ENCODE peak calls at places on chromosomes 16 and 17, in six cellular contexts. H, Y, S, G, D and L are unnamed samples.

GRCh38 chr16:14308357-14308723 is 237.2 kb downstream of the MRTFB start:
- DNase-seq in H (no peak), Y (no peak), S (no peak), G (no peak), D (no peak), L (no peak)

GRCh38 chr17:16283705-16284104 is 66.7 kb downstream of the PIGL start:
- DNase-seq in H (no peak), Y (no peak), S (no peak), G (no peak), D (no peak), L (no peak)

GRCh38 chr16:1929105-1929504 is 10.9 kb upstream of the HS3ST6 start:
- DNase-seq in H (peak; percentile 63), Y (no peak), S (no peak), G (no peak), D (peak; percentile 55), L (no peak)

GRCh38 chr16:46591257-46591656 is 29.9 kb downstream of the SHCBP1 start:
- DNase-seq in H (no peak), Y (no peak), S (no peak), G (no peak), D (no peak), L (no peak)

GRCh38 chr16:31427441-31428276 is 501 bp downstream of the COX6A2 start:
- DNase-seq in H (peak; percentile 85), Y (no peak), S (peak; percentile 61), G (no peak), D (peak; percentile 55), L (peak; percentile 37)

GRCh38 chr17:6233339-6233738 is 163.2 kb downstream of the WSCD1 start:
- DNase-seq in H (no peak), Y (no peak), S (no peak), G (peak; percentile 1), D (no peak), L (no peak)

GRCh38 chr17:3385869-3386816 is at the start of gene OR3A2:
- DNase-seq in H (no peak), Y (no peak), S (no peak), G (no peak), D (peak; percentile 69), L (peak; percentile 49)

GRCh38 chr17:70256751-70257150 is 87.4 kb downstream of the KCNJ2 start:
- DNase-seq in H (no peak), Y (no peak), S (no peak), G (no peak), D (no peak), L (no peak)

GRCh38 chr17:39351508-39351907 is 49.9 kb downstream of the FBXL20 start:
- DNase-seq in H (no peak), Y (no peak), S (no peak), G (no peak), D (no peak), L (no peak)

GRCh38 chr16:23753908-23754593 is 775 bp upstream of the CHP2 start:
- DNase-seq in H (no peak), Y (no peak), S (no peak), G (no peak), D (peak; percentile 17), L (no peak)

GRCh38 chr17:41417576-41418015 is 6.8 kb downstream of the KRT37 start:
- DNase-seq in H (peak; percentile 59), Y (peak; percentile 30), S (peak; percentile 51), G (no peak), D (peak; percentile 79), L (peak; percentile 59)

GRCh38 chr17:8421571-8421970 is 14.1 kb upstream of the NDEL1 start:
- DNase-seq in H (no peak), Y (no peak), S (no peak), G (no peak), D (no peak), L (no peak)

GRCh38 chr17:40341808-40342574 is 22.5 kb downstream of the GJD3 start:
- DNase-seq in H (peak; percentile 77), Y (peak; percentile 64), S (peak; percentile 88), G (no peak), D (peak; percentile 87), L (peak; percentile 82)

GRCh38 chr16:53789159-53789558 is 85.2 kb downstream of the FTO start:
- DNase-seq in H (no peak), Y (no peak), S (no peak), G (no peak), D (no peak), L (no peak)

GRCh38 chr16:86531193-86531550 is 20.8 kb downstream of the FOXF1 start:
- DNase-seq in H (no peak), Y (no peak), S (no peak), G (no peak), D (no peak), L (no peak)

GRCh38 chr16:68351991-68352431 is 41.2 kb downstream of the PRMT7 start:
- DNase-seq in H (no peak), Y (no peak), S (no peak), G (no peak), D (no peak), L (no peak)

GRCh38 chr17:50470451-50470850 is 1.8 kb upstream of the CHAD start:
- DNase-seq in H (no peak), Y (no peak), S (no peak), G (no peak), D (no peak), L (no peak)

GRCh38 chr16:85033153-85033552 is 5.6 kb downstream of the KIAA0513 start:
- DNase-seq in H (no peak), Y (no peak), S (no peak), G (no peak), D (no peak), L (no peak)

GRCh38 chr16:59748531-59748930 is 1014.4 kb upstream of the GOT2 start:
- DNase-seq in H (no peak), Y (no peak), S (no peak), G (no peak), D (peak; percentile 34), L (no peak)
- TF ChIP-seq CREB1 in H (no peak), Y (no peak), S (no peak), G (no peak), D (no peak), L (no peak)

GRCh38 chr16:66477028-66477515 is 50.0 kb downstream of the BEAN1 start:
- DNase-seq in H (no peak), Y (no peak), S (no peak), G (no peak), D (no peak), L (no peak)

GRCh38 chr16:66480265-66481080 is 53.4 kb downstream of the BEAN1 start:
- DNase-seq in H (no peak), Y (peak; percentile 20), S (no peak), G (no peak), D (no peak), L (no peak)

GRCh38 chr16:66479661-66480264 is 52.7 kb downstream of the BEAN1 start:
- DNase-seq in H (no peak), Y (no peak), S (no peak), G (no peak), D (no peak), L (no peak)

GRCh38 chr16:66481081-66481942 is 54.2 kb downstream of the BEAN1 start:
- DNase-seq in H (no peak), Y (no peak), S (no peak), G (no peak), D (no peak), L (no peak)

DNA sequence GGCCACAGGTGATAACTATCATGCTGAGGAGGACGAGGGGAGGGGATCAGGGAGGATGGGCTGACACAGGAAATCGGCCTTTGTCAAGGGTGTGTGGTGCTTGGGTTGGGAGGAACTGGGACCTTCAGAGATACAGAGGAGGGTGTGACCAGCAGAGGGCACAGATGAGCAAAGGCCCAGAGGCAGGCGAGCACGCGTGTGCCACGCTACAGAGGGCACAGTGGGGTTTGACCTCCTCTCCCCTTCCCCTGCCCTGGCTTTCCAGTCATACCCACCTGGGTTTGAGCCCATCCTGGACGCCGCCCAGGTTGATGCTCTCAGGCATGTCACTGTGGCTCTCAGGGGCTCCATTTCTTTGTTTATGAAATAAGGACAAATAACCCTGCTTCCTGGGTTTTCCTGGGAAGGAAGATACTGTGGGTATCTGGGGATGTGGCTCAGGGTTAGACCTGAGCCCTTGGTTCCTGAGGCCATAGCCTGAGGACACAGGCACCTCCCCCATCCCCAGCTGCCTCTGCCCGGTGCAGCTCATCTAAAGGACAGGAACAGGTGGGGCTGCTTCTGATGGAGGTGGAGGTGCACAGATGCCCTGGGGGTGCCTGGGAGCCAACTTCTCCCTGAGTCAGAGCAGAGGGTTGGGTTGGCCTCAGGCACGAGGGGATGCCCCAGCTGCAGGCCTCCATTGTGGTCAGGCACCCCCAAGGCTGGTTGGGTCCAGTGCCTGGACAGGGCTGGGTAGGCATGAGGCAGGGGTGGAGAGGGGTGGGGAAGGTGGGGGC is 51.8 kb downstream of the BEAN1 start:
- DNase-seq in H (peak; percentile 81), Y (peak; percentile 63), S (peak; percentile 81), G (peak; percentile 16), D (peak; percentile 88), L (peak; percentile 77)
- TF ChIP-seq CREB1 in H (no peak), Y (no peak), S (no peak), G (no peak), D (no peak), L (no peak)

GRCh38 chr16:12098429-12099310 is 122.1 kb downstream of the SNX29 start:
- DNase-seq in H (no peak), Y (no peak), S (no peak), G (no peak), D (no peak), L (no peak)

GRCh38 chr16:12096162-12096781 is 119.7 kb downstream of the SNX29 start:
- DNase-seq in H (no peak), Y (no peak), S (no peak), G (no peak), D (no peak), L (no peak)

GRCh38 chr16:12099451-12100123 is 123.1 kb downstream of the SNX29 start:
- DNase-seq in H (no peak), Y (no peak), S (no peak), G (no peak), D (no peak), L (no peak)

GRCh38 chr16:12096828-12097522 is 120.4 kb downstream of the SNX29 start:
- DNase-seq in H (no peak), Y (no peak), S (no peak), G (no peak), D (no peak), L (no peak)

GRCh38 chr16:12097523-12098428 is 121.2 kb downstream of the SNX29 start:
- DNase-seq in H (peak; percentile 19), Y (peak; percentile 98), S (no peak), G (no peak), D (no peak), L (no peak)
- TF ChIP-seq CREB1 in H (no peak), Y (no peak), S (no peak), G (no peak), D (no peak), L (no peak)

GRCh38 chr16:12188674-12189249 is 212.2 kb downstream of the SNX29 start:
- DNase-seq in H (no peak), Y (no peak), S (no peak), G (no peak), D (no peak), L (no peak)
- TF ChIP-seq CREB1 in H (no peak), Y (no peak), S (no peak), G (no peak), D (no peak), L (no peak)

GRCh38 chr17:81601525-81602120 is 35.3 kb downstream of the NPLOC4 start:
- DNase-seq in H (peak; percentile 56), Y (peak; percentile 62), S (peak; percentile 50), G (peak; percentile 20), D (peak; percentile 78), L (peak; percentile 20)
- TF ChIP-seq CREB1 in H (no peak), Y (no peak), S (no peak), G (no peak), D (no peak), L (no peak)

DNA sequence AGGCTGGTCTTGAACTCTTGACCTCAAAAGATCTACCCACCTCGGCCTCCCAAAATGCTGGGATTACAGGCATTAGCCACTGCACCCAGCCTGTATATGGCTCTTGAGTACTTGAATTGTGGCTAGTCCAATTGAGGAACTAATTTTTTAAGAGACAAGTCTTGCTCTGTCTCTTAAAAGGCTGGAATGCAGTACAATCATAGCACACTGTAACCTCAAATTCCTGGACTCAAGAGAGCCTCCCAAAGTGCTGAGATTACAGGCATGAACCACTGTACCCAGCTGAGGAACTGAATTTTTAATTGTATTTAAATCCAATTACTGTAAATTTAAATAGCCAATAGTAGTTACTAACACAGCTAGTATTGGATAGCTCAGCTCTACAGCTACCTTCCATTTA is 50.6 kb downstream of the MED13 start:
- DNase-seq in H (no peak), Y (no peak), S (no peak), G (no peak), D (no peak), L (no peak)
- TF ChIP-seq CREB1 in H (no peak), Y (no peak), S (no peak), G (no peak), D (no peak), L (no peak)